ENCODE peak calls at places on chromosome 4, in seven cellular contexts. T, D, O, B, V, U and X are unnamed samples.
A peak's percentile ranks its signal among the peaks of the same experiment; 100 is the strongest.

GRCh38 chr4:102343964-102344519 is 1.2 kb downstream of the SLC39A8 start:
- DNase-seq in T (peak; percentile 47), D (peak; percentile 56), O (no peak), B (no peak), V (no peak), U (no peak), X (peak; percentile 4)

GRCh38 chr4:38132843-38133662 is 172.9 kb downstream of the PTTG2 start:
- DNase-seq in T (no peak), D (no peak), O (no peak), B (no peak), V (no peak), U (no peak), X (no peak)

GRCh38 chr4:57243071-57243470 is 132.9 kb upstream of the IGFBP7 start:
- DNase-seq in T (no peak), D (no peak), O (no peak), B (no peak), V (no peak), U (no peak), X (no peak)

GRCh38 chr4:39900966-39901365 is 76.7 kb downstream of the PDS5A start:
- DNase-seq in T (peak; percentile 8), D (no peak), O (no peak), B (no peak), V (no peak), U (no peak), X (no peak)

GRCh38 chr4:3851211-3851610 is 85.0 kb downstream of the ADRA2C start:
- DNase-seq in T (no peak), D (peak; percentile 54), O (peak; percentile 47), B (no peak), V (no peak), U (no peak), X (no peak)

GRCh38 chr4:122329876-122330595 is 48.8 kb upstream of the ADAD1 start:
- DNase-seq in T (peak; percentile 34), D (no peak), O (peak; percentile 56), B (no peak), V (no peak), U (peak; percentile 47), X (peak; percentile 21)

GRCh38 chr4:115332078-115332477 is 218.7 kb upstream of the NDST4 start:
- DNase-seq in T (no peak), D (no peak), O (no peak), B (no peak), V (no peak), U (no peak), X (no peak)

GRCh38 chr4:40214661-40215418 is 18.0 kb downstream of the RHOH start:
- DNase-seq in T (no peak), D (no peak), O (no peak), B (no peak), V (no peak), U (no peak), X (no peak)

GRCh38 chr4:116016201-116016600 is 902.8 kb upstream of the NDST4 start:
- DNase-seq in T (peak; percentile 92), D (no peak), O (peak; percentile 96), B (no peak), V (no peak), U (peak; percentile 42), X (peak; percentile 61)

GRCh38 chr4:185346975-185347601 is 48.6 kb downstream of the LRP2BP start:
- DNase-seq in T (no peak), D (no peak), O (no peak), B (no peak), V (no peak), U (peak; percentile 80), X (peak; percentile 20)

GRCh38 chr4:107866726-107867125 is 42.0 kb downstream of the SGMS2 start:
- DNase-seq in T (no peak), D (no peak), O (peak; percentile 35), B (no peak), V (no peak), U (no peak), X (no peak)

GRCh38 chr4:173436149-173436579 is 37.2 kb upstream of the SCRG1 start:
- DNase-seq in T (no peak), D (peak; percentile 6), O (no peak), B (no peak), V (no peak), U (peak; percentile 48), X (no peak)

GRCh38 chr4:176193126-176193525 is 2.3 kb downstream of the SPATA4 start:
- DNase-seq in T (peak; percentile 46), D (no peak), O (peak; percentile 67), B (no peak), V (no peak), U (no peak), X (peak; percentile 38)

GRCh38 chr4:9825049-9825448 is 43.6 kb downstream of the DRD5 start:
- DNase-seq in T (no peak), D (no peak), O (no peak), B (no peak), V (no peak), U (no peak), X (no peak)

GRCh38 chr4:88697113-88697512 is 516 bp downstream of the NAP1L5 start:
- DNase-seq in T (no peak), D (no peak), O (no peak), B (no peak), V (peak; percentile 48), U (no peak), X (peak; percentile 49)

GRCh38 chr4:108965472-108966076 is 202.7 kb upstream of the ETNPPL start:
- DNase-seq in T (no peak), D (no peak), O (no peak), B (no peak), V (no peak), U (no peak), X (no peak)

GRCh38 chr4:30443289-30443688 is 276.9 kb upstream of the PCDH7 start:
- DNase-seq in T (no peak), D (peak; percentile 78), O (no peak), B (peak; percentile 49), V (no peak), U (no peak), X (no peak)

GRCh38 chr4:20271954-20272353 is 20.2 kb downstream of the SLIT2 start:
- DNase-seq in T (no peak), D (no peak), O (no peak), B (no peak), V (no peak), U (no peak), X (no peak)

GRCh38 chr4:137997496-137997895 is 244.7 kb downstream of the SLC7A11 start:
- DNase-seq in T (no peak), D (peak; percentile 48), O (peak; percentile 58), B (no peak), V (no peak), U (no peak), X (no peak)
- H3K27ac ChIP-seq in T (no peak overlapping the region), D (no peak overlapping the region), O (no peak overlapping the region), B (no peak overlapping the region), V (no peak overlapping the region), U (no peak overlapping the region), X (no peak overlapping the region)

DNA sequence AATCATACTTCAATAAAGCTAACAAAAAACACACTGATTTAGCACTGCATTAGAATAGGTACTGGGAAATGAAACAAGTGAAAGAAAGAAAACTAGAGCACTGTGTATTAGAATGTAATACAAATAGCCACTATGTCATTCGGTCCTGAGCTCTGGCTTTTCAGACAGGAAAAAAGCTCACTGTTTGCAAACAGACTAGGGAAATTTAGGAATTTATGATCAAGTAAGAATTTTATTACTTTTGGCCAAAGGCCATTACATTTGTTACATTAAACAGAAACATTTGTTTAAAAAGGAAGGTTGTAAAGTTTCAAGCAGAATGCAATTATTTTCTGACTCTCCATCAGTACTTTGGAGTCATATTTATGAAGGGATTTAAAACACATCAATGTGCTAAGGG is 68.7 kb downstream of the KLHL8 start:
- DNase-seq in T (peak; percentile 51), D (no peak), O (no peak), B (no peak), V (no peak), U (no peak), X (no peak)
- H3K4me3 ChIP-seq in T (no peak overlapping the region), D (no peak overlapping the region), O (no peak overlapping the region), B (no peak overlapping the region), V (no peak overlapping the region), U (no peak overlapping the region), X (no peak overlapping the region)

GRCh38 chr4:111046811-111047210 is 423.9 kb upstream of the PITX2 start:
- DNase-seq in T (no peak), D (no peak), O (no peak), B (no peak), V (no peak), U (no peak), X (no peak)

GRCh38 chr4:111048316-111048715 is 425.4 kb upstream of the PITX2 start:
- DNase-seq in T (no peak), D (no peak), O (no peak), B (no peak), V (no peak), U (no peak), X (no peak)

GRCh38 chr4:111043286-111043685 is 420.4 kb upstream of the PITX2 start:
- DNase-seq in T (no peak), D (no peak), O (no peak), B (no peak), V (no peak), U (no peak), X (no peak)

GRCh38 chr4:111040904-111041303 is 418.0 kb upstream of the PITX2 start:
- DNase-seq in T (no peak), D (no peak), O (peak; percentile 48), B (no peak), V (no peak), U (no peak), X (no peak)

GRCh38 chr4:111045992-111046391 is 423.1 kb upstream of the PITX2 start:
- DNase-seq in T (no peak), D (no peak), O (no peak), B (no peak), V (no peak), U (no peak), X (no peak)
- TF ChIP-seq CTCF in T (no peak), D (peak; percentile 44), O (no peak), B (no peak), V (no peak), U (peak; percentile 12), X (no peak)

GRCh38 chr4:24853142-24853541 is 57.8 kb downstream of the SOD3 start:
- DNase-seq in T (peak; percentile 82), D (no peak), O (no peak), B (no peak), V (no peak), U (peak; percentile 64), X (peak; percentile 22)

GRCh38 chr4:24858550-24858949 is 54.3 kb downstream of the CCDC149 start:
- DNase-seq in T (no peak), D (no peak), O (no peak), B (no peak), V (no peak), U (no peak), X (peak; percentile 14)

GRCh38 chr4:24857996-24858395 is 54.8 kb downstream of the CCDC149 start:
- DNase-seq in T (no peak), D (no peak), O (no peak), B (no peak), V (no peak), U (peak; percentile 58), X (peak; percentile 59)

GRCh38 chr4:24855741-24856140 is 57.1 kb downstream of the CCDC149 start:
- DNase-seq in T (no peak), D (no peak), O (no peak), B (no peak), V (no peak), U (no peak), X (no peak)

DNA sequence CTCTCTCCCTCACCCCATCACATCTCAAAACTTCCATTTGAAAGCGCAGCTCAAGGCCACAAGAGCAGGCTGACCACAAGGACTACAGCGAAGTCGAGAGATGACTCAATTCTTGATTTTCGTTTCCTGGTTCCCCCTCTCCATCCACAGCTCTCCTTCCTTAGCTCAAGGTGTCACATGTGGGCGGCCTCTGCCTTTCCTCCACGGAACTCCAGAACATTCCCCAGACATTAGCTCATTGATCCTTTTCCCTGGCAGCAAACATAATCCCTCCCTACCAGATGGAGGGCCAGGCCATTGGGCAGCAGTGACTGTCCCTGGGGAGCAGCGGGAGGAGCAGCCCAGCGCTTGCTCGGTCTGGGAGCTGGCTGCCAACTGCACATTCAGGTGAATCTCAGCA is 56.3 kb downstream of the CCDC149 start:
- DNase-seq in T (no peak), D (peak; percentile 23), O (no peak), B (no peak), V (no peak), U (peak; percentile 73), X (no peak)
- H3K27ac ChIP-seq in T (no peak overlapping the region), D (no peak overlapping the region), O (no peak overlapping the region), B (no peak overlapping the region), V (peak overlapping the region; percentile 23), U (peak overlapping the region; percentile 52), X (no peak overlapping the region)